ENCODE peak calls at places on chromosome 7, in six cellular contexts. One of them, this sample, is unnamed.

GRCh38 chr7:36985866-36986402 is 261.6 kb upstream of the AOAH start:
- DNase-seq in NCI-H2029: peak
- DNase-seq in AG10803: no peak
- DNase-seq in adrenal gland: no peak
- DNase-seq in ovary: no peak
- DNase-seq in activated naive CD4-positive, alpha-beta T cell treated with Interleukin-2 at 50 U/mL for 16 hours: no peak
- DNase-seq in this sample: no peak

GRCh38 chr7:68537228-68538071 is 1060.8 kb upstream of the AUTS2 start:
- DNase-seq in NCI-H2029: no peak
- DNase-seq in AG10803: no peak
- DNase-seq in adrenal gland: no peak
- DNase-seq in ovary: no peak
- DNase-seq in activated naive CD4-positive, alpha-beta T cell treated with Interleukin-2 at 50 U/mL for 16 hours: no peak
- DNase-seq in this sample: no peak

GRCh38 chr7:32937344-32938174 is 19.7 kb upstream of the FKBP9 start:
- DNase-seq in NCI-H2029: peak
- DNase-seq in AG10803: peak
- DNase-seq in adrenal gland: peak
- DNase-seq in ovary: peak
- DNase-seq in activated naive CD4-positive, alpha-beta T cell treated with Interleukin-2 at 50 U/mL for 16 hours: no peak
- DNase-seq in this sample: peak

GRCh38 chr7:6481445-6481844 is 33.7 kb upstream of the DAGLB start:
- DNase-seq in NCI-H2029: no peak
- DNase-seq in AG10803: no peak
- DNase-seq in adrenal gland: no peak
- DNase-seq in ovary: no peak
- DNase-seq in activated naive CD4-positive, alpha-beta T cell treated with Interleukin-2 at 50 U/mL for 16 hours: no peak
- DNase-seq in this sample: no peak

GRCh38 chr7:82572195-82572880 is 128.8 kb upstream of the CACNA2D1 start:
- DNase-seq in NCI-H2029: peak
- DNase-seq in AG10803: peak
- DNase-seq in adrenal gland: peak
- DNase-seq in ovary: peak
- DNase-seq in activated naive CD4-positive, alpha-beta T cell treated with Interleukin-2 at 50 U/mL for 16 hours: peak
- DNase-seq in this sample: peak

GRCh38 chr7:143373255-143373794 is 7.8 kb upstream of the ZYX start:
- DNase-seq in NCI-H2029: no peak
- DNase-seq in AG10803: no peak
- DNase-seq in adrenal gland: no peak
- DNase-seq in ovary: no peak
- DNase-seq in activated naive CD4-positive, alpha-beta T cell treated with Interleukin-2 at 50 U/mL for 16 hours: no peak
- DNase-seq in this sample: no peak

GRCh38 chr7:6107924-6108323 is 76.7 kb downstream of the ANKRD61 start:
- DNase-seq in NCI-H2029: no peak
- DNase-seq in AG10803: no peak
- DNase-seq in adrenal gland: no peak
- DNase-seq in ovary: no peak
- DNase-seq in activated naive CD4-positive, alpha-beta T cell treated with Interleukin-2 at 50 U/mL for 16 hours: no peak
- DNase-seq in this sample: no peak

GRCh38 chr7:988426-988911 is 5.5 kb downstream of the CYP2W1 start:
- DNase-seq in NCI-H2029: no peak
- DNase-seq in AG10803: peak
- DNase-seq in adrenal gland: no peak
- DNase-seq in ovary: peak
- DNase-seq in activated naive CD4-positive, alpha-beta T cell treated with Interleukin-2 at 50 U/mL for 16 hours: no peak
- DNase-seq in this sample: no peak

GRCh38 chr7:155355176-155355575 is 57.5 kb downstream of the INSIG1 start:
- DNase-seq in NCI-H2029: no peak
- DNase-seq in AG10803: no peak
- DNase-seq in adrenal gland: no peak
- DNase-seq in ovary: no peak
- DNase-seq in activated naive CD4-positive, alpha-beta T cell treated with Interleukin-2 at 50 U/mL for 16 hours: no peak
- DNase-seq in this sample: peak

GRCh38 chr7:150332852-150333635 is 8.4 kb downstream of the RARRES2 start:
- DNase-seq in NCI-H2029: no peak
- DNase-seq in AG10803: no peak
- DNase-seq in adrenal gland: peak
- DNase-seq in ovary: no peak
- DNase-seq in activated naive CD4-positive, alpha-beta T cell treated with Interleukin-2 at 50 U/mL for 16 hours: no peak
- DNase-seq in this sample: no peak

GRCh38 chr7:84780158-84781124 is 406.4 kb downstream of the SEMA3D start:
- DNase-seq in NCI-H2029: no peak
- DNase-seq in AG10803: no peak
- DNase-seq in adrenal gland: no peak
- DNase-seq in ovary: no peak
- DNase-seq in activated naive CD4-positive, alpha-beta T cell treated with Interleukin-2 at 50 U/mL for 16 hours: no peak
- DNase-seq in this sample: no peak

GRCh38 chr7:585229-585711 is 65.6 kb upstream of the PDGFA start:
- DNase-seq in NCI-H2029: no peak
- DNase-seq in AG10803: no peak
- DNase-seq in adrenal gland: no peak
- DNase-seq in ovary: no peak
- DNase-seq in activated naive CD4-positive, alpha-beta T cell treated with Interleukin-2 at 50 U/mL for 16 hours: peak
- DNase-seq in this sample: no peak

GRCh38 chr7:75989726-75990388 is 4.5 kb downstream of the TMEM120A start:
- DNase-seq in NCI-H2029: no peak
- DNase-seq in AG10803: no peak
- DNase-seq in adrenal gland: peak
- DNase-seq in ovary: no peak
- DNase-seq in activated naive CD4-positive, alpha-beta T cell treated with Interleukin-2 at 50 U/mL for 16 hours: no peak
- DNase-seq in this sample: peak

GRCh38 chr7:118280319-118281012 is 56.0 kb downstream of the ANKRD7 start:
- DNase-seq in NCI-H2029: no peak
- DNase-seq in AG10803: no peak
- DNase-seq in adrenal gland: no peak
- DNase-seq in ovary: no peak
- DNase-seq in activated naive CD4-positive, alpha-beta T cell treated with Interleukin-2 at 50 U/mL for 16 hours: no peak
- DNase-seq in this sample: no peak

GRCh38 chr7:54115028-54115763 is 427.0 kb upstream of the VSTM2A start:
- DNase-seq in NCI-H2029: no peak
- DNase-seq in AG10803: no peak
- DNase-seq in adrenal gland: no peak
- DNase-seq in ovary: no peak
- DNase-seq in activated naive CD4-positive, alpha-beta T cell treated with Interleukin-2 at 50 U/mL for 16 hours: no peak
- DNase-seq in this sample: no peak

GRCh38 chr7:116552616-116553015 is 27.8 kb downstream of the CAV1 start:
- DNase-seq in NCI-H2029: no peak
- DNase-seq in AG10803: no peak
- DNase-seq in adrenal gland: no peak
- DNase-seq in ovary: no peak
- DNase-seq in activated naive CD4-positive, alpha-beta T cell treated with Interleukin-2 at 50 U/mL for 16 hours: no peak
- DNase-seq in this sample: no peak

GRCh38 chr7:33710608-33711007 is 194.7 kb upstream of the BMPER start:
- DNase-seq in NCI-H2029: no peak
- DNase-seq in AG10803: peak
- DNase-seq in adrenal gland: no peak
- DNase-seq in ovary: no peak
- DNase-seq in activated naive CD4-positive, alpha-beta T cell treated with Interleukin-2 at 50 U/mL for 16 hours: no peak
- DNase-seq in this sample: no peak

GRCh38 chr7:35799846-35800717 is 775 bp upstream of the SEPTIN7 start:
- DNase-seq in NCI-H2029: peak
- DNase-seq in AG10803: peak
- DNase-seq in adrenal gland: peak
- DNase-seq in ovary: peak
- DNase-seq in activated naive CD4-positive, alpha-beta T cell treated with Interleukin-2 at 50 U/mL for 16 hours: peak
- DNase-seq in this sample: peak

GRCh38 chr7:135757719-135758411 is 9.3 kb upstream of the FAM180A start:
- DNase-seq in NCI-H2029: no peak
- DNase-seq in AG10803: peak
- DNase-seq in adrenal gland: no peak
- DNase-seq in ovary: peak
- DNase-seq in activated naive CD4-positive, alpha-beta T cell treated with Interleukin-2 at 50 U/mL for 16 hours: no peak
- DNase-seq in this sample: peak

GRCh38 chr7:44390701-44391100 is 65.3 kb upstream of the CAMK2B start:
- DNase-seq in NCI-H2029: peak
- DNase-seq in AG10803: no peak
- DNase-seq in adrenal gland: no peak
- DNase-seq in ovary: no peak
- DNase-seq in activated naive CD4-positive, alpha-beta T cell treated with Interleukin-2 at 50 U/mL for 16 hours: no peak
- DNase-seq in this sample: no peak

GRCh38 chr7:145106001-145106400 is 270.1 kb upstream of the TPK1 start:
- DNase-seq in NCI-H2029: peak
- DNase-seq in AG10803: no peak
- DNase-seq in adrenal gland: no peak
- DNase-seq in ovary: no peak
- DNase-seq in activated naive CD4-positive, alpha-beta T cell treated with Interleukin-2 at 50 U/mL for 16 hours: no peak
- DNase-seq in this sample: peak

GRCh38 chr7:638256-639011 is 88.1 kb upstream of the DNAAF5 start:
- DNase-seq in NCI-H2029: no peak
- DNase-seq in AG10803: no peak
- DNase-seq in adrenal gland: no peak
- DNase-seq in ovary: no peak
- DNase-seq in activated naive CD4-positive, alpha-beta T cell treated with Interleukin-2 at 50 U/mL for 16 hours: no peak
- DNase-seq in this sample: no peak

GRCh38 chr7:42429339-42429738 is 192.3 kb upstream of the GLI3 start:
- DNase-seq in NCI-H2029: no peak
- DNase-seq in AG10803: no peak
- DNase-seq in adrenal gland: no peak
- DNase-seq in ovary: no peak
- DNase-seq in activated naive CD4-positive, alpha-beta T cell treated with Interleukin-2 at 50 U/mL for 16 hours: no peak
- DNase-seq in this sample: no peak

GRCh38 chr7:51645298-51645697 is 328.7 kb upstream of the COBL start:
- DNase-seq in NCI-H2029: no peak
- DNase-seq in AG10803: no peak
- DNase-seq in adrenal gland: no peak
- DNase-seq in ovary: no peak
- DNase-seq in activated naive CD4-positive, alpha-beta T cell treated with Interleukin-2 at 50 U/mL for 16 hours: no peak
- DNase-seq in this sample: no peak

This sample was measured in tibial artery.